ENCODE peak calls at places on chromosomes 4 and X, in six cellular contexts. F is tibial nerve, K is ovary, R is suprapubic skin, L is K562, T is HepG2. E is an unnamed sample.

GRCh38 chrX:74603040-74603439 is 11.4 kb downstream of the RLIM start:
- DNase-seq in F (no peak), K (no peak), R (no peak), L (no peak), T (no peak), E (no peak)

GRCh38 chr4:108058685-108059440 is 69.2 kb downstream of the HADH start:
- DNase-seq in F (no peak), K (no peak), R (no peak), L (peak; percentile 20), T (peak; percentile 27), E (no peak)

GRCh38 chr4:110138546-110138945 is 59.9 kb downstream of the ELOVL6 start:
- DNase-seq in F (no peak), K (no peak), R (no peak), L (no peak), T (no peak), E (no peak)

GRCh38 chrX:103343105-103343504 is 13.1 kb downstream of the TCEAL7 start:
- DNase-seq in F (peak; percentile 17), K (no peak), R (no peak), L (peak; percentile 16), T (no peak), E (peak; percentile 43)

GRCh38 chr4:185518494-185518893 is 16.8 kb downstream of the PDLIM3 start:
- DNase-seq in F (no peak), K (no peak), R (no peak), L (no peak), T (no peak), E (no peak)

GRCh38 chr4:149823770-149824221 is 8.2 kb upstream of the IQCM start:
- DNase-seq in F (no peak), K (no peak), R (no peak), L (no peak), T (no peak), E (no peak)

GRCh38 chr4:123415977-123416376 is 19.4 kb downstream of the SPRY1 start:
- DNase-seq in F (no peak), K (no peak), R (no peak), L (no peak), T (peak; percentile 82), E (no peak)

GRCh38 chr4:125780159-125780558 is 465.4 kb downstream of the FAT4 start:
- DNase-seq in F (no peak), K (no peak), R (no peak), L (no peak), T (no peak), E (no peak)

GRCh38 chrX:123424546-123424945 is 240.5 kb downstream of the GRIA3 start:
- DNase-seq in F (no peak), K (no peak), R (no peak), L (no peak), T (no peak), E (no peak)

GRCh38 chrX:50643525-50644137 is 170.4 kb downstream of the SHROOM4 start:
- DNase-seq in F (no peak), K (no peak), R (no peak), L (no peak), T (no peak), E (no peak)

GRCh38 chr4:73675623-73676022 is 55.4 kb upstream of the RASSF6 start:
- DNase-seq in F (no peak), K (no peak), R (no peak), L (no peak), T (no peak), E (no peak)

GRCh38 chr4:138241281-138242075 is 671 bp downstream of the SLC7A11 start:
- DNase-seq in F (no peak), K (no peak), R (no peak), L (peak; percentile 37), T (no peak), E (no peak)

GRCh38 chrX:103554687-103555417 is 30.5 kb upstream of the TCEAL4 start:
- DNase-seq in F (no peak), K (no peak), R (no peak), L (peak; percentile 13), T (no peak), E (peak; percentile 56)

GRCh38 chr4:36351082-36351666 is 69.8 kb downstream of the DTHD1 start:
- DNase-seq in F (peak; percentile 53), K (no peak), R (peak; percentile 66), L (peak; percentile 18), T (peak; percentile 19), E (peak; percentile 69)

GRCh38 chrX:129360175-129360574 is 163.1 kb downstream of the SMARCA1 start:
- DNase-seq in F (no peak), K (no peak), R (no peak), L (peak; percentile 29), T (peak; percentile 61), E (peak; percentile 37)

GRCh38 chr4:114146947-114147618 is 167.6 kb upstream of the ARSJ start:
- DNase-seq in F (no peak), K (no peak), R (no peak), L (no peak), T (no peak), E (no peak)

GRCh38 chr4:169619518-169619957 is 840 bp upstream of the CLCN3 start:
- DNase-seq in F (no peak), K (peak; percentile 17), R (no peak), L (peak; percentile 47), T (peak; percentile 64), E (peak; percentile 67)

GRCh38 chrX:8913665-8914409 is 112.7 kb upstream of the FAM9A start:
- DNase-seq in F (no peak), K (peak; percentile 17), R (no peak), L (no peak), T (no peak), E (no peak)

GRCh38 chr4:55297346-55297745 is 48.7 kb upstream of the SRD5A3 start:
- DNase-seq in F (no peak), K (no peak), R (no peak), L (peak; percentile 25), T (peak; percentile 20), E (peak; percentile 58)

GRCh38 chr4:42789168-42789567 is 103.3 kb upstream of the GRXCR1 start:
- DNase-seq in F (no peak), K (no peak), R (no peak), L (no peak), T (no peak), E (no peak)

GRCh38 chr4:153169811-153170210 is 34.4 kb upstream of the TRIM2 start:
- DNase-seq in F (no peak), K (no peak), R (no peak), L (no peak), T (no peak), E (no peak)

GRCh38 chr4:33998204-33998603 is 2246.1 kb downstream of the ARAP2 start:
- DNase-seq in F (no peak), K (no peak), R (no peak), L (no peak), T (no peak), E (no peak)

GRCh38 chrX:55336176-55336575 is 71.5 kb upstream of the PAGE3 start:
- DNase-seq in F (no peak), K (no peak), R (no peak), L (no peak), T (no peak), E (no peak)

GRCh38 chr4:184424279-184424678 is 50.1 kb downstream of the IRF2 start:
- DNase-seq in F (no peak), K (no peak), R (no peak), L (no peak), T (no peak), E (no peak)

GRCh38 chr4:184427093-184427492 is 47.3 kb downstream of the IRF2 start:
- DNase-seq in F (no peak), K (no peak), R (no peak), L (no peak), T (no peak), E (no peak)

GRCh38 chr4:184427687-184428086 is 46.7 kb downstream of the IRF2 start:
- DNase-seq in F (no peak), K (no peak), R (no peak), L (no peak), T (no peak), E (no peak)

GRCh38 chr4:184423003-184423686 is 51.2 kb downstream of the IRF2 start:
- DNase-seq in F (no peak), K (no peak), R (no peak), L (no peak), T (no peak), E (no peak)

DNA sequence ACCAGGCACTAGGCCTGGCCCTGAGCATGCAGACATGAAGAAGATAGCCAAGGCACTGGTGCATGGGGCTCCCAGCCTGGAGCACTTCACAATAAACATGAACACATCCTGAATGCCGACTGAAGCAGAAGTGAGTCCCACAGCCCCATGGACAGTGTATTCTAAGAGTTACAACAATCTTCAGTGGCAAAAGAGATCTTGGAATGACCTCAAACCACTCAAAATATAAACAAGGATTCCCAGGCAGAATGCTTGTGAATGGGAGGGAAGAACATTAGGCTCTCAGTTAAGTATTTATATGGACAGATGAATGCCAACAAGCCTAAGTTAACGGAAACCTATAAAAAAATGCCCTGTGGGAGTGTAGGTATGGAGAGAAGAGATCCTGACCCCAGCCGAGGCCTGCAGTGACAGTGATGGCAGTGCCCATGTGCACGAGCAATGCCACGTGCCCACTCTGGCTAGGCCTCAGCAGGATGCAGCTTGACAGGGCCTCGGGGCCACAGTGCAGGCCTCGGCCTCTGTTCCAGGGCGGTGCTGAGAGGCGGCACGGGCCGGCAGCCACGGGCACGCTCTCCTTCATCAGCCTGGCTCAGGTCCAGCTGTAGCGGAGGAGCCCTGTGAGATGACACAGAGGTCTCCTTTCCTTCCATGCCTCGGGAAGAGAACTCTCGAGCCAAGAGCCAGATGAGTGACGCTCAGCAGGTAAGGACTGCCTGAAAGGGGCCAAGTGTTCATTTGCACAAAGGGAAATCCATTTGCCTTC is 49.2 kb downstream of the IRF2 start:
- DNase-seq in F (no peak), K (peak; percentile 32), R (no peak), L (no peak), T (no peak), E (no peak)
- H3K4me1 ChIP-seq in F (no peaks in the 10 kb centered on the region), K (peaks cover 12% of the 10 kb centered on the region), R (peaks cover 16% of the 10 kb centered on the region), L (peaks cover 10% of the 10 kb centered on the region), T (peaks cover 10% of the 10 kb centered on the region), E (peaks cover 90% of the 10 kb centered on the region)

DNA sequence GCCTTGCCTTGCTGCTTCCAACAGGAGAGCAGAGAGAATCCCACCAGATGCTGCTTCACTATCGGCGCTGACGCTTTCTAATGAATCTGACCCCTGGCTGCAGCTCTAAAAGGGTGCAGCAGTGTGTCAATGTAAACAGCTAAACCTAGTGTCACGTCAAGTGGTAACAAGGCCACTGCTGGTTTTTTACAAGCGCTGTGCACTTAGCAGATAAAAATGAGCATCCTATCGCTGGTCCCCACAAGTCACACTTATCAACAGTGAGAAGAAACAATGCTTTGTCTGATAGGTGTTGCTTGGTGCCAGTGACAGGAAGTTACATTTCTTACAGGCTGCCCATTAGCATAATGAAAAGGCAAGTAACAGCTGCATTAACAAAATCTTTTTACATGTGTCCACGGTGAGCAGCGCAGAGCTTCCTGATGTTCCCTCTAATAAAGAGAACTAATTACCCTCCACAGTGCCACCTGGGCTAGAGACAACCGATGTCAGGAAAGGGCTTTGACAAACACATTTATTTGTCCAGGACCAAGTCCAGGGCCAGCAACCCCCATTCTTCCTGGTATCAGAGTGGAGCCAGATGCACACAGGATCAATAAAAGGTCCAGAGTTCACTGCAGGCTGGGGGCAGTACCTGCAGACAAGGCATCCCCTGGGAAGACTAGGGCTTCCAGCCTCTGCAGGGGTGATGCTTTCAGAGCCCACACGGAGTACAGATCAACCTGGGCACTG is 176.0 kb downstream of the MGST2 start:
- DNase-seq in F (no peak), K (no peak), R (no peak), L (peak; percentile 10), T (peak; percentile 98), E (no peak)
- TF ChIP-seq EP300 in F (no peak), K (no peak), R (no peak), L (peak; percentile 45), T (peak; percentile 95), E (no peak)

GRCh38 chr4:119297795-119298194 is 24.1 kb downstream of the FABP2 start:
- DNase-seq in F (no peak), K (no peak), R (no peak), L (no peak), T (no peak), E (no peak)
- TF ChIP-seq POLR2A in F (no peak), K (no peak), R (no peak), L (no peak), T (no peak), E (no peak)

GRCh38 chrX:153992180-153992579 is 19.6 kb downstream of the TMEM187 start:
- DNase-seq in F (no peak), K (no peak), R (no peak), L (no peak), T (no peak), E (no peak)
- H3K4me1 ChIP-seq in F (no peaks in the 10 kb centered on the region), K (no peaks in the 10 kb centered on the region), R (no peaks in the 10 kb centered on the region), L (no peaks in the 10 kb centered on the region), T (peaks cover 26% of the 10 kb centered on the region), E (no peaks in the 10 kb centered on the region)

E was measured in stomach.